ENCODE peak calls at places on chromosome X, in seven cellular contexts. V, I, O, F, T, S and P are unnamed samples.

GRCh38 chrX:97416461-97416860 is 532.8 kb downstream of the RPA4 start:
- DNase-seq in O (no peak), S (no peak), V (no peak), F (no peak), T (no peak), I (no peak), P (no peak)

GRCh38 chrX:134512566-134512965 is 52.6 kb downstream of the HPRT1 start:
- DNase-seq in I (no peak), V (no peak), O (peak; percentile 43), T (no peak), S (peak; percentile 89), F (no peak), P (no peak)

GRCh38 chrX:71367396-71367795 is 1.2 kb downstream of the TAF1 start:
- DNase-seq in V (no peak), T (no peak), S (no peak), I (no peak), F (no peak), O (no peak), P (peak; percentile 24)

GRCh38 chrX:152530967-152531366 is 79.9 kb upstream of the GABRA3 start:
- DNase-seq in T (no peak), F (no peak), I (no peak), V (no peak), S (no peak), O (no peak), P (no peak)

GRCh38 chrX:40864972-40865371 is 129.6 kb upstream of the MED14 start:
- DNase-seq in F (no peak), S (peak; percentile 89), T (no peak), I (no peak), O (no peak), V (no peak), P (no peak)

GRCh38 chrX:49879656-49880277 is 483 bp downstream of the USP27X start:
- DNase-seq in I (no peak), V (no peak), O (no peak), T (no peak), F (no peak), S (peak; percentile 1), P (peak; percentile 3)

GRCh38 chrX:37455381-37455780 is 106.2 kb downstream of the PRRG1 start:
- DNase-seq in F (no peak), T (no peak), I (no peak), V (no peak), O (no peak), S (no peak), P (no peak)

GRCh38 chrX:39491548-39492297 is 606.0 kb downstream of the BCOR start:
- DNase-seq in I (peak; percentile 16), O (peak; percentile 36), T (no peak), F (no peak), V (peak; percentile 58), S (no peak), P (peak; percentile 82)

GRCh38 chrX:19121898-19122640 is at the start of gene ADGRG2:
- DNase-seq in V (peak; percentile 27), O (peak; percentile 49), T (no peak), I (no peak), S (peak; percentile 11), F (peak; percentile 39), P (no peak)

GRCh38 chrX:15675490-15675921 is 10.9 kb upstream of the CLTRN start:
- DNase-seq in F (peak; percentile 70), V (peak; percentile 52), T (peak; percentile 71), I (peak; percentile 65), O (peak; percentile 88), S (no peak), P (peak; percentile 83)

GRCh38 chrX:97529801-97530200 is 646.1 kb downstream of the RPA4 start:
- DNase-seq in T (no peak), O (peak; percentile 6), S (peak; percentile 54), V (no peak), F (no peak), I (no peak), P (no peak)

GRCh38 chrX:73262991-73263390 is 48.3 kb upstream of the NAP1L2 start:
- DNase-seq in S (no peak), I (no peak), T (no peak), F (no peak), V (no peak), O (no peak), P (peak; percentile 0)

GRCh38 chrX:129403974-129404669 is 119.2 kb downstream of the SMARCA1 start:
- DNase-seq in T (no peak), F (no peak), V (no peak), I (no peak), S (no peak), O (no peak), P (no peak)

GRCh38 chrX:132612990-132613564 is 124.2 kb upstream of the MBNL3 start:
- DNase-seq in I (peak; percentile 11), T (peak; percentile 22), S (peak; percentile 4), F (peak; percentile 55), O (peak; percentile 61), V (peak; percentile 19), P (peak; percentile 40)

GRCh38 chrX:103585421-103586313 is at the start of gene TCEAL4:
- DNase-seq in T (peak; percentile 56), S (no peak), V (peak; percentile 31), F (peak; percentile 69), O (peak; percentile 74), I (no peak), P (peak; percentile 49)

GRCh38 chrX:19670321-19670750 is 155.0 kb upstream of the MAP3K15 start:
- DNase-seq in S (peak; percentile 38), I (no peak), O (peak; percentile 8), T (no peak), V (no peak), F (no peak), P (no peak)

GRCh38 chrX:55008571-55009358 is 8.6 kb downstream of the APEX2 start:
- DNase-seq in F (no peak), T (no peak), I (no peak), V (peak; percentile 6), S (peak; percentile 4), O (no peak), P (no peak)

GRCh38 chrX:356385-357034 is 30.2 kb downstream of the PPP2R3B start:
- DNase-seq in V (no peak), I (no peak), O (no peak), F (no peak), S (peak; percentile 64), T (no peak), P (no peak)

GRCh38 chrX:56853436-56853835 is 124.4 kb downstream of the NBDY start:
- DNase-seq in V (no peak), O (no peak), S (no peak), F (no peak), I (no peak), T (no peak), P (no peak)

GRCh38 chrX:1486749-1487361 is 34.1 kb upstream of the ASMTL start:
- DNase-seq in F (no peak), V (no peak), T (no peak), O (no peak), I (no peak), S (no peak), P (no peak)

GRCh38 chrX:149829751-149830191 is 48.0 kb downstream of the MAGEA9 start:
- DNase-seq in I (no peak), F (no peak), T (no peak), V (no peak), O (no peak), S (peak; percentile 24), P (peak; percentile 70)

GRCh38 chrX:40278340-40279090 is 180.8 kb upstream of the BCOR start:
- DNase-seq in V (no peak), I (peak; percentile 40), T (no peak), F (no peak), S (no peak), O (peak; percentile 77), P (peak; percentile 22)

GRCh38 chrX:16807976-16808542 is 21.8 kb downstream of the TXLNG start:
- DNase-seq in V (no peak), I (no peak), F (no peak), O (peak; percentile 70), T (no peak), S (peak; percentile 68), P (no peak)

GRCh38 chrX:47321386-47321785 is 49.0 kb upstream of the ZNF157 start:
- DNase-seq in S (peak; percentile 43), I (no peak), V (no peak), O (peak; percentile 85), T (peak; percentile 21), F (peak; percentile 88), P (no peak)

GRCh38 chrX:136828830-136829229 is 48.1 kb upstream of the ARHGEF6 start:
- DNase-seq in F (no peak), I (no peak), V (no peak), O (no peak), T (no peak), S (no peak), P (no peak)

GRCh38 chrX:39984191-39984956 is 113.4 kb downstream of the BCOR start:
- DNase-seq in T (no peak), F (no peak), V (no peak), O (peak; percentile 60), S (peak; percentile 48), I (no peak), P (peak; percentile 47)

DNA sequence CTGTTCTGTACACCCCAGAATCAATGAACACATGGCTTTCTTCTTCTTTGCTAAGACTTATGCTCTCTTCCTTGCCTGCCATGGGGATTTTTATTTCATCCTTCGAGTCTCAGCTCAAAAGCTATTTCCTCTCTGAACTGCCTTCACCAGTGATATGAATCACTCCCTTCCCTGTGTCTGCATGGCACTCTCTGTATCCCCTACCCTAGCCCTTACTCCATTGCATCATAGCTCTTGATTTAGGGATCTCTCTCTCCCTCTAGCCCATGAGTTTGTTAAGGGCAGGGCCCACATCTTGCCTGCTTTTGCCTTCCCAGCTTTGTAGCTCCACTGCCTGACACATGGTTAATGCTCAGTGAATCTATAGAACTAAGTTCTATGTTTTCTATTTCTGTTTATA is 34.9 kb downstream of the DOCK11 start:
- DNase-seq in V (no peak), I (no peak), S (peak; percentile 48), F (no peak), O (no peak), T (no peak), P (peak; percentile 15)
- TF ChIP-seq CTCF in V (no peak), I (no peak), S (no peak), F (no peak), O (no peak), T (no peak), P (no peak)

GRCh38 chrX:119482497-119483480 is 14.5 kb downstream of the SLC25A5 start:
- DNase-seq in F (peak; percentile 67), I (peak; percentile 45), S (peak; percentile 39), T (peak; percentile 47), V (peak; percentile 73), O (peak; percentile 73), P (peak; percentile 76)
- TF ChIP-seq CTCF in F (peak; percentile 47), I (peak; percentile 66), S (peak; percentile 58), T (peak; percentile 68), V (peak; percentile 63), O (peak; percentile 60), P (peak; percentile 70)

GRCh38 chrX:30301203-30301602 is 8.0 kb downstream of the NR0B1 start:
- DNase-seq in S (no peak), V (no peak), O (no peak), F (no peak), T (no peak), I (no peak), P (no peak)
- TF ChIP-seq CTCF in S (no peak), V (no peak), O (no peak), F (no peak), T (no peak), I (no peak), P (no peak)

GRCh38 chrX:138745215-138745614 is 33.7 kb upstream of the FGF13 start:
- DNase-seq in I (no peak), S (peak; percentile 60), V (peak; percentile 6), F (no peak), O (peak; percentile 72), T (no peak), P (peak; percentile 44)

DNA sequence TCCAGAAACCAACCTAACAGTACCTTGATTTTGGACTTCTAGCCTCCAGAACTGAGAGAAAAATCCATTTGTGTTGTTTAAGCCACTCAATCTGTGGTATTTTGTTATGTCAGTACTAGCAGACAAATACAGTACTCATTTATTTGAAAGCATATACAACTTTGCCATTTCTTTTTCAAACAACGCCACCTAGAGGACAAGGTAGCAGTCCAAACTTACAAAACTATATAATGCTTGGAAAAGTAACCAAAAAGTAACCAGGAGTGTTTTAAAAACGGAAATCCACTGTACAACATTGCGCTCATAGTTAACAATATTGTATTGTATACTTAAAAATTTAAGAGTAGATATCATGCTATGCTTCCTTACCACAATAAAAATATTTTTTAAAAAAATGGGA is 37.0 kb upstream of the FGF13 start:
- DNase-seq in T (no peak), I (no peak), O (peak; percentile 33), F (no peak), V (no peak), S (peak; percentile 6), P (peak; percentile 11)
- TF ChIP-seq CTCF in T (peak; percentile 39), I (no peak), O (peak; percentile 50), F (peak; percentile 52), V (no peak), S (peak; percentile 48), P (peak; percentile 22)